ENCODE peak calls at places on chromosomes 12 and 14, in eight cellular contexts. Z is PC-9; U is ovary; F is CD8-positive, alpha-beta memory T cell; L is mammary epithelial cell; D is lung; A is IMR-90; Y is psoas muscle. N is an unnamed sample. For H3K4me1 and H3K9me3, the result is how much of the 10 kb centered on the place peaks cover.

GRCh38 chr14:35678403-35679028 is 130.6 kb downstream of the RALGAPA1 start:
- DNase-seq in Z (no peak), U (no peak), F (no peak), L (no peak), D (no peak), A (no peak), Y (no peak), N (no peak)

GRCh38 chr14:76050797-76051392 is 65.3 kb downstream of the IFT43 start:
- DNase-seq in Z (peak), U (peak), F (no peak), L (peak), D (peak), A (peak), Y (no peak), N (no peak)

GRCh38 chr14:59832663-59833294 is 37.8 kb downstream of the RTN1 start:
- DNase-seq in Z (no peak), U (no peak), F (no peak), L (no peak), D (no peak), A (no peak), Y (no peak), N (no peak)

GRCh38 chr12:116556964-116557706 is 2.0 kb upstream of the MAP1LC3B2 start:
- DNase-seq in Z (no peak), U (no peak), F (no peak), L (peak), D (no peak), A (peak), Y (no peak), N (no peak)

GRCh38 chr14:92846162-92846897 is 52.2 kb downstream of the GOLGA5 start:
- DNase-seq in Z (no peak), U (no peak), F (no peak), L (peak), D (no peak), A (peak), Y (no peak), N (no peak)

GRCh38 chr12:27524489-27524835 is 456 bp downstream of the PPFIBP1 start:
- DNase-seq in Z (no peak), U (no peak), F (no peak), L (no peak), D (no peak), A (no peak), Y (no peak), N (no peak)

GRCh38 chr14:21075719-21076437 is 5.8 kb downstream of the ARHGEF40 start:
- DNase-seq in Z (no peak), U (no peak), F (no peak), L (no peak), D (no peak), A (no peak), Y (no peak), N (no peak)

GRCh38 chr12:108110844-108111243 is 18.2 kb upstream of the WSCD2 start:
- DNase-seq in Z (no peak), U (no peak), F (no peak), L (no peak), D (no peak), A (no peak), Y (no peak), N (no peak)

GRCh38 chr12:70002097-70002911 is 177.3 kb downstream of the MYRFL start:
- DNase-seq in Z (no peak), U (no peak), F (no peak), L (no peak), D (no peak), A (no peak), Y (peak), N (no peak)

GRCh38 chr12:50061172-50061571 is 3.8 kb downstream of the ASIC1 start:
- DNase-seq in Z (no peak), U (no peak), F (no peak), L (no peak), D (no peak), A (no peak), Y (no peak), N (no peak)

GRCh38 chr14:97977711-97978261 is 1180.6 kb downstream of the VRK1 start:
- DNase-seq in Z (no peak), U (peak), F (peak), L (peak), D (peak), A (no peak), Y (peak), N (no peak)

GRCh38 chr12:6039894-6040601 is 84.4 kb downstream of the VWF start:
- DNase-seq in Z (peak), U (peak), F (no peak), L (peak), D (peak), A (peak), Y (no peak), N (no peak)

DNA sequence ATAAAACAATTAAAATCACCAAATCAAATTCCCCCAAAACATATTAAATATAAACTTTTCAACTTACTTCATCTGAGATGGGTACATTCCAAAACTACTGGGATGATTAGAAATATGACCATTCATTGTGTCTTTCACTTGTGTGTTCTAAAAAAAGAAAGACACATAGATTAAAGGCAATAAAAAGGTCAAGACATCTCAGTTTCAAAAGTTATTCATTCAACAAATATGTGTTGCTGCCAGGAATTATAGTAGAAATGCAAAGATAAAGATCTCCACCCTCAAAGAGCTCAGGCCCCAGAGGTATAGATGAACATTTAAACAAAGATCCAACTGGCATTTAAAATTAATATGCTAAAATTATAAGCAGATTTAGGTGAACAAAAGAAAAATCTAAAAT is 106.4 kb downstream of the EPS8 start:
- DNase-seq in Z (no peak), U (no peak), F (no peak), L (peak), D (no peak), A (no peak), Y (no peak), N (no peak)
- H3K4me1 ChIP-seq in Z (under half), U (under half), F (under half), L (under half), D (under half), A (under half), Y (under half), N (under half)

GRCh38 chr12:46084666-46085631 is 94.6 kb upstream of the SCAF11 start:
- DNase-seq in Z (no peak), U (no peak), F (no peak), L (peak), D (no peak), A (no peak), Y (no peak), N (no peak)

GRCh38 chr12:46088040-46088439 is 97.7 kb upstream of the SCAF11 start:
- DNase-seq in Z (no peak), U (no peak), F (no peak), L (peak), D (no peak), A (no peak), Y (no peak), N (no peak)

DNA sequence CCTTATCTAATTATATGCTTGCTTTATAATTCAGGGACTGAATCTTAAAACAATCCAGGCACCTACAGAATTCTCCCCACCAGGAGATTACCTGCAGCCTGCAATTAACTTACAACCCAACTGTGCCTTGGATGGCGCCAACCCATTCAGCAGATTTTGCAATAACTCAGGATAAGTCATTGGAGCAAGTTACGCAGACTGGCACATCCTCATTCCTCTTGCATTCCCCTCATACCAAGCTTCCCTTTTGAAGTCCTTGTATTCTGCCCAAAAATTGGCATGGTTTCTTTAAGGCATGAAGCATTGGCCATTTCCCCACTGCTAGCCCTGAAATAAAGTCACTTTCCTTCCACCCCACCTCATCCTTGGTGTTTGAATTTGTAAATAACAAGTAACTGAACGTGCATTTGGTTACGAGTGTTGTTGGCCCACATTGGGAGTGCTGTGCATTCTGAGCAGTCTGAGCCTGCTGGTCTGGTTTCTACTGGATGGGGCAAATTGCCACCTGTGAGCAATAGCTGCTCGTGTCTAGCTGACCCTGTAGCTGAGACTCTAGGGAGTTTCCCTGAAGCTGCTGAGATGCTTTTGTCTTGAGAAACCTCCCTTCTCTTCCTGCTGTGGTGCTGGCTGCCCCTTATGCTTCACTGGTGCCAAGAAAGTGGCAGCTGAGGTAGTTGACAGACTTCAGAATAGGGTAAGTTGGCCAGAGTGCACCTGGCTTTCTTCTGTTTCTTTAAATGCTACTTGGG is 99.2 kb upstream of the SCAF11 start:
- DNase-seq in Z (no peak), U (no peak), F (no peak), L (peak), D (no peak), A (no peak), Y (no peak), N (no peak)
- H3K9me3 ChIP-seq in Z (under half), U (under half), F (under half), L (under half), D (under half), A (under half), Y (under half), N (under half)

DNA sequence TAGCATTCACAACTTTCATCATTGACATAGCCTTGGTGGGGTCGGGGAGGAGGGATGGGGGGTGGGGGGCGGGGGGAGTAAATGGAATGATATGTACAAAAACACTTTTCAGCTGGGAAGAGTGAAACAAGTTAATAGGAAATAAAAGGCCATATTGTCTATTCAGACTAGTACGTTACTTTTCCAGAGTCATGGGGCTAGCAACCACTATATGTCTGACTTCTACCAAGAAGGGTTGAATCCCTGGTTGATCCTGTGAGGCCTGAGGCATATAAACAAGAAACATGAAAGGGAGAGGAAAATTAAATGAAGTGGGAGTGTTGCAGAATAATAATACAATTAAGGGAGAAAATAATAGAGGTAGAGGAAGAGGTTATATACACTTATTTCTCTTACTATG is 225.5 kb downstream of the ERC1 start:
- DNase-seq in Z (no peak), U (no peak), F (no peak), L (no peak), D (no peak), A (no peak), Y (no peak), N (no peak)
- H3K27ac ChIP-seq in Z (peak), U (no peak), F (no peak), L (peak), D (no peak), A (no peak), Y (peak), N (peak)

DNA sequence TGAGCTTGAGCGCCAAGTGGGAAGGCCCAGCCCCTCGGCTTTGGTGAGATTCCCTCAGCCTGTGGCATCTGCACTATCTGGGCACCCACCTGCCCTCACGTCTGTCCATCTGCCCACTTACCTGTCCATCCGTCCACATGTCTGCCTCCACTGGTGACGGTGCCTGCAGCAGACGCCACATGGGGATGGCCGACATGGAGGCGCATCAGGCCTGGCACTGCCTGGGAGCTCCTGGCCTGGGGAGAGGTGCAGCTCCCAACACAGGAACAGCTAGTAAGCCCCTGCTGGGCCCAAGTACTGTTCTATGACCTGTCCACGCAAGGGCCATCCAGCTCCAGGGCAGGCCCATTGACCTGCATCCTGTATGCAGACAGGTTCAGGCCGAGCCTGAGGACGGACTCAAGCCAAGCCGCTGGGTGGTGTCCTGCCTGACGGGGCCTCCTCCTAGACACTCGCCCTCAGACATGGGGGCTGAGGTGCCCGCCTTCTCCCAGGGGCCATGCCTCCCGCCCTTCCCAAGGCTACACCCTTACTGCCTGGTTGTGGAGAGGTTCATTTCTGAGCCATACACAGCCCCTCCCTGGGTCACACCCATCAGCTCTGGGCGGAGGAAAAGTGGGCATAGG is 192.1 kb upstream of the C14orf180 start:
- DNase-seq in Z (no peak), U (peak), F (peak), L (no peak), D (no peak), A (no peak), Y (no peak), N (no peak)
- H3K4me1 ChIP-seq in Z (under half), U (under half), F (under half), L (under half), D (under half), A (under half), Y (under half), N (under half)

GRCh38 chr12:104526320-104526719 is 69.6 kb downstream of the CHST11 start:
- DNase-seq in Z (no peak), U (no peak), F (no peak), L (no peak), D (no peak), A (no peak), Y (no peak), N (no peak)
- H3K9me3 ChIP-seq in Z (under half), U (under half), F (under half), L (under half), D (under half), A (under half), Y (under half), N (under half)